ENCODE peak calls at places on chromosome 2, in seven cellular contexts. F is tibial artery, U is endodermal cell, N is pancreas, O is lower leg skin, Q is neural crest cell, C is transverse colon. P is an unnamed sample.

GRCh38 chr2:217905395-217905794 is 97.4 kb downstream of the TNS1 start:
- DNase-seq in Q (no peak), N (no peak), C (no peak), U (no peak), O (peak), F (peak), P (no peak)

GRCh38 chr2:168034586-168034985 is 212.8 kb downstream of the STK39 start:
- DNase-seq in C (no peak), F (no peak), N (no peak), O (no peak), Q (no peak), U (no peak), P (no peak)

GRCh38 chr2:65731476-65731875 is 299.1 kb upstream of the SPRED2 start:
- DNase-seq in F (no peak), C (no peak), U (no peak), N (no peak), O (no peak), Q (no peak), P (no peak)

GRCh38 chr2:238741277-238741676 is 106.6 kb upstream of the TWIST2 start:
- DNase-seq in U (no peak), C (no peak), N (no peak), F (no peak), O (peak), Q (no peak), P (no peak)

GRCh38 chr2:241195506-241196130 is 7.1 kb downstream of the ANO7 start:
- DNase-seq in U (no peak), O (no peak), Q (no peak), N (no peak), C (no peak), F (no peak), P (no peak)

GRCh38 chr2:223597071-223597470 is 5.1 kb downstream of the SCG2 start:
- DNase-seq in U (no peak), C (no peak), N (no peak), Q (no peak), O (no peak), F (no peak), P (no peak)

GRCh38 chr2:45964226-45964841 is 312.9 kb downstream of the PRKCE start:
- DNase-seq in U (peak), N (peak), F (peak), Q (no peak), O (peak), C (peak), P (no peak)

GRCh38 chr2:210429403-210430137 is 47.0 kb downstream of the LANCL1 start:
- DNase-seq in Q (no peak), O (no peak), U (no peak), F (no peak), N (no peak), C (no peak), P (no peak)

GRCh38 chr2:24269270-24269669 is 91.1 kb downstream of the ITSN2 start:
- DNase-seq in Q (no peak), N (no peak), U (no peak), C (no peak), F (no peak), O (no peak), P (no peak)

GRCh38 chr2:84899681-84900080 is 5.8 kb upstream of the TMSB10 start:
- DNase-seq in Q (no peak), O (no peak), C (no peak), F (no peak), U (peak), N (peak), P (no peak)

GRCh38 chr2:108316194-108316880 is 27.6 kb downstream of the SULT1C2 start:
- DNase-seq in F (no peak), Q (no peak), U (peak), N (no peak), C (no peak), O (peak), P (no peak)

GRCh38 chr2:157256621-157257020 is 884 bp upstream of the GALNT5 start:
- DNase-seq in F (no peak), Q (no peak), C (no peak), N (no peak), U (no peak), O (no peak), P (no peak)

GRCh38 chr2:29579495-29580178 is 341.7 kb downstream of the ALK start:
- DNase-seq in O (no peak), Q (no peak), U (no peak), N (no peak), F (no peak), C (no peak), P (no peak)

GRCh38 chr2:23803275-23803964 is 123.5 kb downstream of the ATAD2B start:
- DNase-seq in C (no peak), U (no peak), N (no peak), F (no peak), O (no peak), Q (no peak), P (no peak)

GRCh38 chr2:134257516-134257915 is 3.6 kb downstream of the MGAT5 start:
- DNase-seq in C (no peak), Q (no peak), O (no peak), U (no peak), F (no peak), N (no peak), P (no peak)

GRCh38 chr2:138078153-138078552 is 113.9 kb downstream of the HNMT start:
- DNase-seq in F (no peak), Q (no peak), O (no peak), N (no peak), U (no peak), C (no peak), P (no peak)

GRCh38 chr2:169077674-169078240 is 8.4 kb downstream of the DHRS9 start:
- DNase-seq in Q (no peak), N (no peak), O (no peak), C (no peak), U (no peak), F (no peak), P (no peak)

GRCh38 chr2:190215620-190216019 is 104.0 kb downstream of the HIBCH start:
- DNase-seq in Q (no peak), O (no peak), N (no peak), C (no peak), F (no peak), U (no peak), P (no peak)

GRCh38 chr2:206798009-206798408 is 32.6 kb downstream of the FASTKD2 start:
- DNase-seq in O (no peak), U (no peak), Q (no peak), F (no peak), C (no peak), N (no peak), P (no peak)

GRCh38 chr2:174009488-174010223 is 44.5 kb upstream of the SP3 start:
- DNase-seq in U (no peak), Q (no peak), N (no peak), O (no peak), F (no peak), C (no peak), P (no peak)

GRCh38 chr2:11777066-11777782 is 30.8 kb downstream of the LPIN1 start:
- DNase-seq in O (peak), C (no peak), N (no peak), U (no peak), Q (no peak), F (no peak), P (no peak)

GRCh38 chr2:176147215-176147789 is 4.0 kb upstream of the HOXD4 start:
- DNase-seq in F (no peak), Q (no peak), N (no peak), O (peak), U (no peak), C (no peak), P (no peak)

GRCh38 chr2:5692561-5693287 is 540 bp downstream of the SOX11 start:
- DNase-seq in N (no peak), C (no peak), F (no peak), U (peak), Q (peak), O (no peak), P (no peak)

GRCh38 chr2:8666581-8666980 is 15.3 kb upstream of the ID2 start:
- DNase-seq in F (no peak), U (no peak), C (no peak), O (peak), Q (no peak), N (no peak), P (no peak)

GRCh38 chr2:149329068-149329467 is 1.3 kb upstream of the LYPD6 start:
- DNase-seq in C (no peak), Q (peak), U (peak), N (no peak), F (no peak), O (no peak), P (no peak)

GRCh38 chr2:48144777-48145176 is 238.5 kb upstream of the FBXO11 start:
- DNase-seq in U (no peak), Q (no peak), C (no peak), N (no peak), O (no peak), F (no peak), P (no peak)

GRCh38 chr2:25313711-25314513 is 27.8 kb downstream of the DNMT3A start:
- DNase-seq in F (no peak), Q (no peak), N (no peak), O (no peak), C (no peak), U (no peak), P (no peak)

GRCh38 chr2:170716851-170717598 is 1.9 kb downstream of the SP5 start:
- DNase-seq in O (peak), N (no peak), Q (peak), F (peak), C (peak), U (peak), P (peak)

GRCh38 chr2:176682278-176682677 is 413.0 kb downstream of the MTX2 start:
- DNase-seq in Q (no peak), O (no peak), F (no peak), C (no peak), U (no peak), N (no peak), P (no peak)

DNA sequence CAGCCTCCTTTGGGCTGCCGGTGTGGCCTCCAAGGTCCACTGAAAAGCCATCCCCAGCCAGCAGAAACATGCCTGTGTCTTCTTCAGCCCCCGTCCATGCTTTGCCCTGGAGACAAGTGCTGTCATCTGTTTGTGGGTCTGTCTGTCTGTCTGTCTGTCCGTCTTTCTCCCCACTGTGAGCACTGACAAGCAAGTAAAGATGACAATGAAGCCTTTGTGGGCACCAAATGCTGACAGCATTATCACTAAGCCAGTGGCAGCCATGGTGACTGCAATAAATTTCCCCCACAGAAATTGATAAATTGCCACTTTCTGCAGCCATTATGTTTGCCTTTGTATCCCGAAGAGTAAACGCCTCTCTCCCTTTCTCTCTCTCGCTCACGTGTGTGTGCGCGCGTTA is 6.6 kb downstream of the STEAP3 start:
- DNase-seq in C (no peak), N (no peak), U (no peak), Q (no peak), F (no peak), O (no peak), P (no peak)
- TF ChIP-seq CTCF in C (no peak), N (no peak), U (no peak), Q (no peak), F (no peak), O (no peak), P (no peak)

DNA sequence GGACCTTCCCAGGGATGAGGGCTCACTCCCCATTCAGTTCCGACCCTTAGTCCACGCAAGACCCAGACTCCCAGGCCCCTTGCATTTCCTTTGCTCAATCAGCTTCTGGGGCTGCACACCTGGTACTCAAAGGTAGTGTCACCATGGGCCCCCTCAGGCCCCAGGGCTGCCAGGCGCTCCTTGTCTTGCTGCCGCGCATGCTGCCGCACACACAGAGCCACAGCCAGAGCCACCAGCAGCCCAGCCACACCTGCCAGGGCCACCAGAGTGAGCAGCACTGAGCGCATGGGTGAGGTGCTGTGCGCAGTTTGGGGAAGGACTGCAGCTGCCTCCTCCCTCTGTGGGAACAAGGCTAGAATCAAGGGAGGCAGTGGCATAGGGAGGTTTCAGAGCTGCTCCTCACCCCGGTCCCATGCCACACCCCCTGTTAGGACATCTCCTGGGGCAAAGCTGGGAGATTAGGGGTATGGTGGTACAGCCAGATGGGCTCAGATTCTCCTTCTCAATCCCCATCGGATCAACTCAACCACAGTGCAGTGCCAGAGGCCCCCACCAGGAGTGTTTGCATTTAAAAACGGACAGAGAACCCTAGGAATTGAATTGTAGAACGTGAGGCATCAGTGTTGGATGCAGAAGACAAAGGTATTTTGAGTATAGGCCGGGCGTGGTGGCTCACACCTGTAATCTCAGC is 11.3 kb downstream of the PTPRN start:
- DNase-seq in Q (no peak), C (no peak), F (no peak), U (peak), N (no peak), O (no peak), P (no peak)
- TF ChIP-seq CTCF in Q (no peak), C (no peak), F (no peak), U (no peak), N (no peak), O (no peak), P (no peak)

DNA sequence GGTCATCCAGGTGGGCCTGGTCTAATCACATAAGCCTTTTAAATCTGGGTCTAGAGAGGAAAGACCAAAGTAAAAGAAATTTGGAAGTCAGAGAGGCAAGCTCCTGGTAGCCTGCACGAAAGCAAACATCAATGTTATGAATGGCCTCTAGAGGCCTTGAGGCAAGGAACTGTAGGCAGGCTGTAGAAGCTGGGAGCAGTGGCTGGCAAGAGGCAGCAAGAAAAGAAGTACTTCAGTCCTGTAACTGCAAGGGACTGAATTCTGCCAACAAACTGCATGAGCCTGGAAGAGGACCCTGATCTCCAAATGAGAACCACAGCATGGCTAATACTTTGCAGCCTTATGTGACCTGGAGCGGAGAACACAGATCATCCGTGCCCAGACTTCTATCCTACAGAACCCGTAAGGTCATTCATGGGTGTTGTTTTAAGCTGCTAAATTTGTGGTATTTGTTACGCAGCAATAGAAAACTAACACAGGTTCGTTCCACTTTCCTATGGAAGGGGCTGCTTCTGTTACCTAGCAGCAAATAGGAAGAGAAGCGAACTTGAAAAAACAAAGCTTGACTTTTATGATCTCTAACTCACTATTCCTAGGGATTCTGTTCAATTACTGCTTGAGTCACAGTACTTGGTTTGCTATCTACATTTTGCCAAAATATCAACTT is 1.2 kb downstream of the IMMT start:
- DNase-seq in Q (no peak), U (no peak), C (no peak), N (no peak), O (no peak), F (no peak), P (no peak)
- TF ChIP-seq CTCF in Q (peak), U (peak), C (no peak), N (no peak), O (no peak), F (no peak), P (no peak)

GRCh38 chr2:19835818-19836281 is 65.9 kb downstream of the TTC32 start:
- DNase-seq in U (no peak), F (no peak), C (no peak), Q (no peak), O (no peak), N (no peak), P (no peak)
- TF ChIP-seq CTCF in U (no peak), F (no peak), C (no peak), Q (no peak), O (no peak), N (no peak), P (no peak)

DNA sequence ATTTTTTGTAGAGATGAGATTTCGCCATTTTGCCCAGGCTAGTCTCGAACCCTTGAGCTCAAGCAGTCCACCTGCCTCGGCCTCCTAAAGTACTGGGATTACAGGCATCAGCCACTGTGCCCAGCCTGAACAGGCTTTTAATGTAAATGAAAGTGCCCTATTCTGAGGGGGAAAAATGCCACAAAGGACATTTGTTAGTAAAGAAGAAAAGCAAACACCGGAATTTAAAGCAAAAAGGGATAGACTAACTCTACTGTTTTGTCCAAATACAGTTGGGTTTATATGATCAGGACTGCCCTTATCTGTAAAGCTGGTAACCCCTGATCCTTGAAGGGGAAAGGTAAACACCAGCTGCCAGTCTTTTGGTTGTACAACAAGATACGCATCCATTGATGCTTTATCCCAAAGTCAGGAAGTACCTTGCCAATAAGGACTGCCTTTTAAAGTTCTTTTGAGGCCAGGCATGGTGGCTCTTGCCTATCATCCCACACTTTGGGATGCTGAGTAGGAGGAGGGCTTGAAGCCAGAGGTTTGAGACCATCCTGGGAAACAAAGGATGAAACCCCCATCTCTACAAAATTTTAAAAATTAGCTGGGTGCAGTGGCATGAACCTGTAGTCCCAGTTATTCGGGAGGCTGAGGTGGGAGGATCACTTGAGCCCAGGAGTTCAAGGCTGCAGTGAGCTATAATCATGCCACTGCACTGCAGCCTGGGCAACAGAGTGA is 13.1 kb downstream of the CLEC4F start:
- DNase-seq in O (no peak), N (no peak), Q (no peak), F (no peak), U (no peak), C (no peak), P (no peak)
- TF ChIP-seq CTCF in O (no peak), N (no peak), Q (no peak), F (no peak), U (no peak), C (no peak), P (no peak)

DNA sequence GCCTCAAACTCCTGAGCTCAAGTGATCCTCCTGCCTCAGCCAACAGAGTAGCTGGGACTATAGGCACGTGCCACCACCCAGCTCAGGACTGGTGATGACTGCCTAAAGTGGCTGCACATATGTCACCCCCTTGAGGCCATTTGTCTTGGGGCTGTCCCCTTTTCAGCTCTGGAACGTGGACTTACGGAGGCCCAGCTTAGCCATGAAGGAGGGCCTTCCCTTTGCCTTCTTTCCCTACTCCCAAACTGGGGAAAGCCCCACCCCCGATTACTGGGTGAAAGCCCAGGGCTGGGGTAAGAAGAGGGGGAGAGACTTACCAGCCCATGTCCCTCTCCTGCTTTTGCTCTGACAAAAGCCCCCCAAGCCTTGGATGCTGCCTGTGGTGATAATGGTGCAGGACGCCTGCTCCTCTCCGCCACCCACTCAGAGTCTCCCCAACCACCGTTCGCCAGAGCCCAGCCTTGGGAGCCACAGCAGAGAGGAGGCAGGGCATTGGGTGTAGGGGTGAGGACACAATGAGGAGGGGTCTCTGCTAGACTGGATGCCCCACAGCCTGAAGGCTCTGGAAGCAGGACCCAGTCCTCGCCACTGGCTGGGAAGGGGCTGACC is 2.5 kb upstream of the DUSP2 start:
- DNase-seq in O (no peak), Q (no peak), U (peak), F (peak), C (peak), N (no peak), P (no peak)
- TF ChIP-seq CTCF in O (no peak), Q (no peak), U (peak), F (no peak), C (no peak), N (no peak), P (no peak)